ENCODE peak calls at places on chromosomes 7 and 10, in nine cellular contexts. Z, W, O, H, U, B, Q, L and K are unnamed samples.

GRCh38 chr10:90966146-90966545 is 45.3 kb upstream of the ANKRD1 start:
- DNase-seq in W (no peak), B (no peak), Z (no peak), H (no peak), L (no peak), Q (no peak), U (no peak), O (no peak), K (no peak)

GRCh38 chr7:967361-968082 is 7.8 kb downstream of the COX19 start:
- DNase-seq in Z (no peak), U (no peak), B (no peak), W (no peak), O (no peak), L (no peak), H (no peak), Q (no peak), K (no peak)

GRCh38 chr7:30119890-30120577 is 14.8 kb upstream of the MTURN start:
- DNase-seq in L (no peak), H (no peak), Z (no peak), B (no peak), Q (no peak), O (no peak), U (no peak), W (no peak), K (no peak)

GRCh38 chr10:52197098-52197497 is 117.0 kb upstream of the DKK1 start:
- DNase-seq in U (no peak), H (no peak), W (no peak), Z (no peak), B (no peak), L (no peak), O (no peak), Q (no peak), K (no peak)

GRCh38 chr7:39624935-39625694 is 1.7 kb downstream of the RALA start:
- DNase-seq in H (no peak), U (no peak), Z (no peak), L (no peak), W (no peak), B (no peak), O (no peak), Q (no peak), K (no peak)

GRCh38 chr7:22147113-22147512 is 201.4 kb upstream of the CDCA7L start:
- DNase-seq in H (no peak), Z (peak), U (no peak), L (no peak), B (no peak), Q (no peak), W (no peak), O (no peak), K (no peak)

GRCh38 chr7:128874140-128875031 is 11.7 kb downstream of the ATP6V1F start:
- DNase-seq in Q (no peak), H (no peak), B (no peak), O (no peak), W (no peak), Z (no peak), L (no peak), U (no peak), K (no peak)

GRCh38 chr7:2886900-2887299 is 42.8 kb upstream of the GNA12 start:
- DNase-seq in B (peak), L (peak), W (peak), O (peak), Q (peak), H (peak), U (peak), Z (no peak), K (no peak)

GRCh38 chr7:75642810-75643486 is 95.8 kb downstream of the HIP1 start:
- DNase-seq in O (peak), W (peak), B (peak), L (peak), Z (no peak), H (peak), Q (peak), U (peak), K (peak)

GRCh38 chr7:122384528-122384927 is 80.0 kb upstream of the FEZF1 start:
- DNase-seq in O (no peak), Q (no peak), L (no peak), Z (no peak), H (no peak), W (no peak), U (no peak), B (no peak), K (no peak)

GRCh38 chr7:2521952-2522591 is 2.5 kb downstream of the LFNG start:
- DNase-seq in O (peak), B (peak), L (no peak), H (no peak), U (no peak), Q (no peak), W (no peak), Z (no peak), K (peak)

DNA sequence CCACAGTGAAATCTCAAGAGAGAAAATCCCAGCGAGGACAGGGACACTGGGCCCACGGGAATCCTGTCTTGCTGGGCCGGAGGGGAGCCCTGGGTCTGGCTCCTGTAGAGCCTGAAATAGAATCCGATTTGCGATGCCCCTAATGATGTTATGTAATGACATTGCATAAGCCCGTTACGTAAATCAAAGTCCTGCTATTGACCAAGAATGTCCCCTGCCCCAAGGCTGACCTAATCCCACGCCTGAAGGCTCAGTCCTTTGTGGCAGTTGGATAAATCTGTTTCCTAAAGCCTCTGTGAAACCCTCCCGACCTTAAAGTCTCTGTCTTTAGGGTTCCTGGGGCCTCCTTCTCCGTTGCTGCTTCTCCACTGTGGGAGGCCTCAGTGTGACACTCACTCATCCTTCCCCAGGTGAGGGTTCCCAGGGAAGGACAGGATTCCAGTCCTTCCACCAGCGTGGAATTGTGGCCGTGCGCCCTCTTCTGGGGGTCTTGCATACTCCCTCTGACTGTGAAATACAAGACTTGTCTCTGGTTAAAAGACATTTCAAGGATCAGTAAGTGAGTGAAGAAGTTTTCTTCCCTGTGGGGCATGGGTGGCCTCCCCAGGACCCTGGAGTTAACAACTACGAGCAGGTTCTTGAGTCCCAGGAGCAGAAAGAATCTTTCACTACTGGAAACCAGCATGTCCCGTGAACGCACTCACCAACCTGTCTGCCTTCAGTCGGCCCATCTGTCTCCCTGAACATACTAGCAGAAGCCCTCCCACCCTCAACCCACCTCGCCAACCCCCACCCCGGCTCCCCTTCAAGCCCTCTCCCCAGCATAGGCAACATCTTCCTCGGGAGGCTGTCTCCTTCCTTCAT is 19.8 kb downstream of the ZNF467 start:
- DNase-seq in W (no peak), H (peak), U (peak), Z (no peak), O (peak), B (no peak), Q (peak), L (peak), K (no peak)
- TF ChIP-seq CTCF in W (peak), H (peak), U (peak), Z (peak), O (peak), B (no peak), Q (peak), L (no peak), K (no peak)

GRCh38 chr10:121593267-121593666 is 5.0 kb downstream of the FGFR2 start:
- DNase-seq in O (no peak), L (no peak), Z (no peak), W (no peak), B (no peak), H (no peak), Q (no peak), U (no peak), K (no peak)

GRCh38 chr10:121593676-121594075 is 4.6 kb downstream of the FGFR2 start:
- DNase-seq in O (no peak), Q (no peak), L (no peak), B (no peak), W (no peak), H (no peak), U (no peak), Z (no peak), K (no peak)

GRCh38 chr10:121591186-121591585 is 7.1 kb downstream of the FGFR2 start:
- DNase-seq in Q (no peak), Z (no peak), O (no peak), B (no peak), U (no peak), L (no peak), W (no peak), H (no peak), K (no peak)

GRCh38 chr10:121590772-121591171 is 7.5 kb downstream of the FGFR2 start:
- DNase-seq in Q (no peak), U (no peak), H (no peak), W (no peak), O (no peak), L (no peak), B (no peak), Z (no peak), K (no peak)

DNA sequence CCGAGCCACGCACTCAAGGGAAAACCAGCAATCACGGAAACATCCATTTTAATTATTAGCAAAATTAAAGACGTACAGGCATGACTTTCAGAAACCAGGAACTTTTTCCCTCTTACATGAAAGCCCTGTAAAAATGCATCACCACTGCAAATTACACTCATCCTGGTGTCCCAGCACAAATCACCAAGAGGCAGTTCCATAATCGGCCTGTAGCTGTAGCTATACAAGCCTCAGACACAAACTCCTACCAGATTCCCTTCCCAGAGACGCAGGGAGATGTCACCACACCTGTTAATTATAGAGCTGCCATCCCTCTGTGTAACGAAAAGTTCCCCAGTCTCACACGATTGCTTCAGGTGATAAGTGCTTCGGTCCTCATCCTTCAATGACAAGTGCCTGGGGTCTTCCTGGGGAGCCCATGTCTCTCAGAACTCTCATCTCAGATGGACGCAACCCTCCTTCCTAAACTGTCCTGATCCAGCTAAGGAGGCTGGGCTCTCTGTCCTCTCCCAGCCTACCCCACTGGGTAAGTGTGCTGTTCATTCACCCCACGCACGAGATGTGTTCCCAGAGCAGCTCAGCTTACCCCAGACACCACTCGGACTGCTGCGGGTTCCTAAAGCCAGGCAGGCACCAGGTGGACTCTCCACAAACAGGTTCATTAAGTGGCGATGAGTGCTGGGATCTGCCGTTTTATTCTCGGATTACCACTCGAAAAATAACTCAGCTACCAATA is 5.9 kb downstream of the FGFR2 start:
- DNase-seq in W (no peak), U (no peak), L (no peak), Z (no peak), Q (no peak), H (no peak), O (no peak), B (no peak), K (no peak)
- TF ChIP-seq CTCF in W (no peak), U (peak), L (no peak), Z (peak), Q (peak), H (peak), O (no peak), B (no peak), K (no peak)

GRCh38 chr10:8344756-8345155 is 290.3 kb downstream of the GATA3 start:
- DNase-seq in O (no peak), U (no peak), L (no peak), W (no peak), B (no peak), Z (no peak), H (no peak), Q (no peak), K (no peak)
- TF ChIP-seq CTCF in O (no peak), U (no peak), L (no peak), W (no peak), B (no peak), Z (no peak), H (no peak), Q (no peak), K (no peak)

GRCh38 chr7:36284470-36284869 is 105.2 kb upstream of the ANLN start:
- DNase-seq in H (no peak), B (no peak), Z (no peak), W (no peak), O (no peak), U (no peak), L (no peak), Q (no peak), K (no peak)
- TF ChIP-seq CTCF in H (peak), B (no peak), Z (no peak), W (no peak), O (no peak), U (no peak), L (no peak), Q (no peak), K (no peak)

GRCh38 chr7:37832194-37832593 is 16.2 kb upstream of the NME8 start:
- DNase-seq in B (no peak), U (no peak), Q (peak), O (peak), W (no peak), Z (peak), L (peak), H (no peak), K (no peak)
- TF ChIP-seq CTCF in B (no peak), U (no peak), Q (peak), O (no peak), W (no peak), Z (peak), L (no peak), H (no peak), K (peak)

GRCh38 chr10:70954777-70955176 is 66.4 kb upstream of the PCBD1 start:
- DNase-seq in Q (no peak), Z (no peak), O (no peak), U (no peak), L (no peak), B (no peak), H (no peak), W (no peak), K (no peak)

GRCh38 chr10:70954373-70954772 is 66.0 kb upstream of the PCBD1 start:
- DNase-seq in O (no peak), U (no peak), H (no peak), Q (no peak), B (no peak), L (no peak), Z (no peak), W (no peak), K (no peak)

GRCh38 chr10:70958396-70958795 is 70.0 kb upstream of the PCBD1 start:
- DNase-seq in W (peak), U (no peak), L (no peak), H (no peak), Q (no peak), B (no peak), O (no peak), Z (no peak), K (no peak)

GRCh38 chr10:70952921-70953320 is 64.6 kb upstream of the PCBD1 start:
- DNase-seq in U (no peak), O (no peak), H (no peak), W (no peak), Z (no peak), Q (no peak), B (no peak), L (no peak), K (no peak)

GRCh38 chr10:70956029-70956759 is 67.8 kb upstream of the PCBD1 start:
- DNase-seq in U (no peak), O (no peak), B (no peak), H (no peak), Q (no peak), W (no peak), L (no peak), Z (no peak), K (no peak)
- TF ChIP-seq CTCF in U (no peak), O (no peak), B (no peak), H (peak), Q (no peak), W (no peak), L (no peak), Z (no peak), K (no peak)

GRCh38 chr7:135232087-135232486 is 1.6 kb upstream of the STRA8 start:
- DNase-seq in O (no peak), L (no peak), B (no peak), Q (no peak), H (no peak), U (no peak), W (no peak), Z (no peak), K (no peak)

GRCh38 chr7:135232720-135233119 is 918 bp upstream of the STRA8 start:
- DNase-seq in W (no peak), H (peak), Z (no peak), Q (no peak), L (no peak), B (no peak), O (no peak), U (no peak), K (no peak)

GRCh38 chr7:135233570-135233969 is at the start of gene STRA8:
- DNase-seq in U (no peak), Z (no peak), W (no peak), L (no peak), H (no peak), B (no peak), Q (no peak), O (no peak), K (no peak)

GRCh38 chr7:135234727-135235126 is 1.1 kb downstream of the STRA8 start:
- DNase-seq in H (no peak), Z (no peak), W (no peak), L (no peak), U (no peak), O (no peak), Q (no peak), B (no peak), K (no peak)

GRCh38 chr7:135231686-135232085 is 2.0 kb upstream of the STRA8 start:
- DNase-seq in O (no peak), Z (no peak), L (no peak), H (no peak), U (no peak), W (no peak), Q (no peak), B (no peak), K (no peak)
- TF ChIP-seq CTCF in O (no peak), Z (no peak), L (no peak), H (no peak), U (no peak), W (no peak), Q (no peak), B (no peak), K (no peak)

GRCh38 chr7:130721486-130722277 is 12.3 kb downstream of the KLF14 start:
- DNase-seq in W (peak), H (peak), Q (peak), O (peak), Z (peak), U (peak), B (no peak), L (peak), K (no peak)
- TF ChIP-seq CTCF in W (peak), H (peak), Q (peak), O (no peak), Z (peak), U (peak), B (no peak), L (no peak), K (no peak)

DNA sequence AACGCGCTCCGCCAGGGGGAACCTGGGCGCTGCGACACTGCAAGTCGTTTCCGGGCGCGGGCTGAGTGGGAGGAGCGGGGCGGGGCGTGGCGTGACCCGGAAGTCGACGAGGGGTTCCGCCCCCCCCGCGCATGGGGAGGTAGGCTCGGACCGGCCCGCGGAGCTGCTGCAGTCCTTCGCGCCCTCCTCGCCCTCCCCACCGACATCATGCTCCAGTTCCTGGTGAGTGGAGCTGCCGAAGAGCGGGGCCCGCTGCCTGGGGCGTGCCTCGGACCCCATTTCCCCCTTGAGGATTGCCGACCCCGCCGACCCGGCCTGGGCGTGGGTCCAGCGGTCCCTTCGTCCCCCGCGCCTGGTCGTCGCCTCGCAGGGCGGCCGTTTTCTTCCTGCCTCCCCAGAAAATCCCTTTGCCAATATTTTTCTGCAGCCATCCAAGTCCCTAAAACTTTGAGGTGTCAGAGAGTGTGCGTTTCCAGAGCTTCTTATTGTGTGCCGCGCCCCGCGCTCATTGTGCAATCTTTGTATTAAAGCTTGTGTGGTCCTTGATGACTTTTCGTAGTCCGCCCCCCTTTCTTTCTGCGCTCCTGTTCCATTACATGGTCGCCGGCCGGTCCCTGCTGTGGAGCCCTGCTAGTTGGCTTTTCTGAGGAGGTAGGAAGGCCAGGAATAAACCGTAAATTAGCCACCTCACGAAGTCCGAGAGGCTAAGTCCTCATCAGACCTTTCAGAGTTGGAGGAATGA is at the start of gene STMP1:
- DNase-seq in L (peak), O (peak), Z (peak), W (peak), U (peak), Q (peak), B (peak), H (peak), K (peak)
- TF ChIP-seq CTCF in L (no peak), O (no peak), Z (peak), W (peak), U (peak), Q (peak), B (peak), H (no peak), K (peak)

DNA sequence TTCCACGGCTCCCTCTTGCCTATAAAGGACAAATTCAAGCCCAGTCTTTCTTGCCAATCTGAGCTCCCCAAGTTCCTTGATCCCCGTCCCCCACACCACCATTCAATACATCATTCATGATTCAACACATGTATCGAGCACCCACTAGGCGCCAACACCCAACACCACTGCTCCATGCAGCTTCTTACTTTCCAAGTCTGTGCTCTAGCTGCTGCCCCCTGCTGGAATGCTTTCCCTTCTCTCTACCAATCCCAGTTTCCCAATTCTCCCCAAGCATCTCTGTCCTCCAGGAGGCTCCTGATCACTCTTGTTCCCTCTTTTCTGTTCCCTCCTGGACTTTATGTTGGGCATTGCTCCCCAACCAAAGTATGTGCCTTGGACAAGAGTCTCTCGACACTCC is 172.6 kb downstream of the NEURL1 start:
- DNase-seq in W (no peak), Q (peak), U (peak), B (no peak), H (peak), O (no peak), Z (no peak), L (no peak), K (no peak)
- TF ChIP-seq CTCF in W (peak), Q (peak), U (peak), B (no peak), H (peak), O (no peak), Z (no peak), L (no peak), K (no peak)